ENCODE peak calls at places on chromosome 20, in five cellular contexts. W is sciatic nerve, Y is putamen, R is nephron progenitor cell, Z is ACHN. K is an unnamed sample.

GRCh38 chr20:8244637-8245036 is 112.6 kb downstream of the PLCB1 start:
- DNase-seq in W (no peak), Y (no peak), R (no peak), Z (no peak), K (no peak)

GRCh38 chr20:47792021-47792618 is 6.8 kb upstream of the SULF2 start:
- DNase-seq in W (peak; percentile 84), Y (no peak), R (no peak), Z (peak; percentile 62), K (peak; percentile 80)

GRCh38 chr20:45860573-45861011 is 3.2 kb downstream of the ZSWIM3 start:
- DNase-seq in W (peak; percentile 3), Y (no peak), R (no peak), Z (no peak), K (no peak)

GRCh38 chr20:43959079-43959919 is 44.6 kb downstream of the TOX2 start:
- DNase-seq in W (no peak), Y (no peak), R (no peak), Z (no peak), K (no peak)

GRCh38 chr20:34472246-34472925 is 43.8 kb upstream of the DYNLRB1 start:
- DNase-seq in W (no peak), Y (no peak), R (no peak), Z (peak; percentile 10), K (no peak)

GRCh38 chr20:53162251-53162835 is 190.2 kb downstream of the TSHZ2 start:
- DNase-seq in W (peak; percentile 69), Y (no peak), R (peak; percentile 57), Z (peak; percentile 56), K (no peak)

GRCh38 chr20:21101453-21102251 is 4.5 kb downstream of the LINC00237 start:
- DNase-seq in W (peak; percentile 61), Y (no peak), R (peak; percentile 47), Z (no peak), K (no peak)

GRCh38 chr20:6395695-6396094 is 272.9 kb upstream of the FERMT1 start:
- DNase-seq in W (no peak), Y (no peak), R (no peak), Z (peak; percentile 29), K (no peak)

GRCh38 chr20:47332381-47333206 is 23.9 kb downstream of the ZMYND8 start:
- DNase-seq in W (no peak), Y (no peak), R (no peak), Z (no peak), K (no peak)

GRCh38 chr20:45867811-45868176 is 10.4 kb downstream of the ZSWIM3 start:
- DNase-seq in W (no peak), Y (no peak), R (no peak), Z (no peak), K (no peak)

GRCh38 chr20:32839227-32839981 is 19.3 kb upstream of the EFCAB8 start:
- DNase-seq in W (no peak), Y (no peak), R (no peak), Z (no peak), K (no peak)

GRCh38 chr20:58745391-58745790 is 52.8 kb downstream of the NPEPL1 start:
- DNase-seq in W (no peak), Y (no peak), R (no peak), Z (no peak), K (no peak)

GRCh38 chr20:53748821-53749402 is 155.3 kb upstream of the ZNF217 start:
- DNase-seq in W (no peak), Y (no peak), R (no peak), Z (peak; percentile 27), K (no peak)

GRCh38 chr20:45725134-45725533 is 3.0 kb downstream of the SPINT4 start:
- DNase-seq in W (no peak), Y (no peak), R (no peak), Z (no peak), K (no peak)

GRCh38 chr20:58229198-58229802 is 847 bp upstream of the ANKRD60 start:
- DNase-seq in W (no peak), Y (no peak), R (no peak), Z (no peak), K (no peak)

GRCh38 chr20:50594591-50595432 is 84.6 kb downstream of the PTPN1 start:
- DNase-seq in W (no peak), Y (no peak), R (no peak), Z (no peak), K (no peak)

GRCh38 chr20:62032606-62033368 is 32.9 kb downstream of the TAF4 start:
- DNase-seq in W (no peak), Y (no peak), R (no peak), Z (no peak), K (no peak)

GRCh38 chr20:46557231-46557956 is 6.9 kb upstream of the OCSTAMP start:
- DNase-seq in W (no peak), Y (no peak), R (no peak), Z (peak; percentile 71), K (no peak)